ENCODE peak calls at places on chromosomes 4 and X, in nine cellular contexts. X, K, Q, P, L, U, H, T and G are unnamed samples.

GRCh38 chr4:78647272-78647671 is 95.7 kb downstream of the ANXA3 start:
- DNase-seq in T (no peak), K (no peak), H (no peak), U (no peak), P (no peak), Q (no peak), L (no peak), X (no peak), G (no peak)

GRCh38 chrX:47629419-47630210 is at the start of gene CFP:
- DNase-seq in T (no peak), U (no peak), K (no peak), L (no peak), H (no peak), Q (peak; percentile 65), P (peak; percentile 54), X (no peak), G (no peak)

GRCh38 chrX:40340116-40340515 is 240.7 kb upstream of the ATP6AP2 start:
- DNase-seq in L (no peak), K (no peak), P (no peak), U (no peak), Q (no peak), T (no peak), X (no peak), H (no peak), G (no peak)

GRCh38 chr4:155377281-155377680 is 516 bp upstream of the MAP9 start:
- DNase-seq in K (no peak), P (no peak), H (no peak), T (no peak), X (no peak), Q (no peak), U (peak; percentile 22), L (no peak), G (no peak)

GRCh38 chr4:73984736-73985527 is 3.1 kb downstream of the PPBP start:
- DNase-seq in P (no peak), T (no peak), L (no peak), X (no peak), Q (no peak), H (no peak), U (no peak), K (no peak), G (no peak)

GRCh38 chrX:141455103-141455502 is 129.4 kb downstream of the SPANXA1 start:
- DNase-seq in H (no peak), X (no peak), L (no peak), K (no peak), U (no peak), Q (no peak), T (no peak), P (no peak), G (no peak)

GRCh38 chr4:4430492-4431195 is 43.7 kb downstream of the NSG1 start:
- DNase-seq in U (peak; percentile 67), L (no peak), Q (peak; percentile 84), H (peak; percentile 77), T (no peak), P (peak; percentile 71), X (peak; percentile 44), K (no peak), G (no peak)

GRCh38 chr4:66577922-66578321 is 907.6 kb upstream of the EPHA5 start:
- DNase-seq in Q (no peak), L (no peak), K (no peak), X (no peak), U (no peak), T (no peak), P (no peak), H (no peak), G (no peak)

GRCh38 chr4:165133150-165133549 is 20.5 kb upstream of the TMEM192 start:
- DNase-seq in P (no peak), T (no peak), L (no peak), K (no peak), U (no peak), X (no peak), H (no peak), Q (no peak), G (no peak)

GRCh38 chr4:165136529-165136928 is 23.9 kb upstream of the TMEM192 start:
- DNase-seq in P (no peak), K (no peak), T (no peak), L (no peak), Q (no peak), U (no peak), X (no peak), H (no peak), G (no peak)

GRCh38 chr4:165137205-165137604 is 24.5 kb upstream of the TMEM192 start:
- DNase-seq in T (no peak), U (no peak), L (no peak), X (no peak), Q (no peak), H (no peak), K (no peak), P (no peak), G (no peak)

DNA sequence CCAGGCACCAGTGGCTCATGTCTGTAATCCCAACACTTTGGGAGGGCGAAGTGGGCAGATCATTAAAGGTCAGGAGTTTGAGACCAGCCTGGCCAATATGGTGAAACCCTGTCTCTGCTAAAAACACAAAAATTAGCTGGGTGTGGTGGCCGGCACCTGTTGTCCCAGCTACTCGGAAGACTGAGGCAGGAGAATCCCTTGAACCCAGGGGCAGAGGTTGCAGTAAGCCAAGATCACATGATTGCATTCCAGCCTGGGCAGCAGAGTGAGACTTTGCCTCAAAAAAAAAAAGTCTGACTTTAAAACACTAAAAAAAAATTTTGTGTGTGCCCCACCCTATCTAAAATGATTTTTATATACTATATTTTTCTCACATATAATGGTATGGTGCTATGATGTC is 26.2 kb upstream of the TMEM192 start:
- DNase-seq in K (no peak), H (no peak), T (no peak), U (no peak), P (no peak), Q (no peak), L (no peak), X (no peak), G (no peak)
- H3K4me3 ChIP-seq in K (no peak overlapping the region), H (no peak overlapping the region), T (no peak overlapping the region), U (no peak overlapping the region), P (no peak overlapping the region), Q (no peak overlapping the region), L (no peak overlapping the region), X (no peak overlapping the region), G (no peak overlapping the region)

DNA sequence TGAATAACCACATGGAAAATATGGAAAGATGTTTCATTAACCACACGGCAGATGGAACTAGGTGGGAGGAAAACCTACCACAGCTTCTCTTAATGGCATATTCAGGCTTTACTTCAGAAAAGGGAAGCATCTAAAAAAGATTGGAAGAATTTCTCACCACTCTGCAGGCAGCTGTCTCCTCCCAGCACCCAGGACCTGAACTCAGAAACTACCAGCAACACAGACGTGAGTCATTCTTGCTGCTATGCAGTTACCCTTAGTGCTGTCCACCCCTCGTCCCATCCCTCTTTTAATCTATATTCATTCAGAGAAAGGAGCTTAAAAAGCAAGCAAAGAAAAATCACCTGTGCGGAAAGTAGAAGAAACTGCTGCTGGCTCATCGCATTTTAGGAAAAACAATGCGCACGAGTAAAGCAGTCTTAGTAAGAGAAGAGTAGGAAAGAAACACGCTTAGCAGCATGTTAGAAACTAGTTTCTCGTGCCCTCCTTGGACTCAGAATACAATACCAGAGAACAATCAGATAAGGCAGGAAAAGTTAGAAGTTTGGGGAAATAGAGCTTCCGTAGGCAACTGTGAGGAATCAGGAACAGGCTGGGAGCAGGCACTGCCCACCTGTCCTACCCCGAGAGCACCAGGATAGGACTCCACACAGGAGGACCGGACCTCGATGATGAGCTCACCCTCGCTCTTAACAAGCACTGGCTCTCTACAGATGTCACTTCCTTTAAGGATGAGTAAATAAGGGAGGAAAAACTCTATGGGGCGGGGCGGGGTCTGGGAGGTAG is 48.1 kb upstream of the ENPP6 start:
- DNase-seq in L (no peak), K (peak; percentile 76), U (peak; percentile 11), X (no peak), H (no peak), P (peak; percentile 45), T (no peak), Q (peak; percentile 76), G (no peak)
- H3K4me3 ChIP-seq in L (no peak overlapping the region), K (no peak overlapping the region), U (no peak overlapping the region), X (no peak overlapping the region), H (no peak overlapping the region), P (no peak overlapping the region), T (no peak overlapping the region), Q (no peak overlapping the region), G (peak overlapping the region; percentile 17)

DNA sequence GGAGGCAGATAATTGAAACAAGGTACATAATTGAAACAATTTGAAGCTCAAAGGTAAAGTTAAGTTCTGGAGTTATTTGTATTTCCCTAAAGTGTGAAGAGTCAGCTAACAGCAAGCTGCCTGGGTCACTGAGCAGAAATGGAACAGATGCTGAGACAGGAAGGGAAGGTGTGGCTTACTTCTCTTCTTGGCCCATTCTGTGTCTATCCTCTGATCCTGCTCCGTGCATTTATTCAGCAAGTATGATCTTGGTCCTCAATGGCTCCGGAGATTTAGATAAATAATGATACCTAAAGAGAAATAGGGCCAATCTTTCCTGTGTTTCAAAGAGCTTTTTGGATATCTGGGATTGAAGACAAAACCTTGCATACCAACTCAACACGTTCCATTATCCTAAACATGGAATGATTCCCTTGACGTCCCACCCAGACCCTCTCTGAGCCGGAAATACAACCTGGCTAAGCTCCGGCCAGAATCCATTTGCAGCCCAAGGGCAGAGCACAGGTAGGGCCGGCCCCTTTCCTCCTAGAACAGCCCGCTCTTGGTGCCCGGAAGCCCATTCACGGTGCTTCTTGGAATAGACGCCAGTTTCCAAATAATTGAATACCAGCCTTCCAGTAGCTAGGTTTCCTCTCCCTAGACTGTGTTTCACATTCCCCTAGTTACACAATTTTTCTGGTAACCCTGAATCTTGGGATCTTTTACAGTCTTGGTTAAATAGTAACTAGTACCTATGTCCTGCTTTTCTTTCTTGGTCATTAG is 210.9 kb downstream of the NWD2 start:
- DNase-seq in X (no peak), U (no peak), H (no peak), K (no peak), L (no peak), Q (no peak), P (no peak), T (no peak), G (peak; percentile 56)
- H3K4me3 ChIP-seq in X (no peak overlapping the region), U (no peak overlapping the region), H (no peak overlapping the region), K (no peak overlapping the region), L (no peak overlapping the region), Q (no peak overlapping the region), P (no peak overlapping the region), T (no peak overlapping the region), G (peak overlapping the region; percentile 58)

GRCh38 chrX:68683580-68683979 is 36.1 kb downstream of the STARD8 start:
- DNase-seq in L (no peak), K (no peak), T (no peak), Q (no peak), X (no peak), H (no peak), U (no peak), P (no peak), G (no peak)

GRCh38 chrX:68684919-68685304 is 37.4 kb downstream of the STARD8 start:
- DNase-seq in X (no peak), L (no peak), U (no peak), K (no peak), T (no peak), P (no peak), Q (no peak), H (no peak), G (no peak)

GRCh38 chrX:68684291-68684918 is 36.9 kb downstream of the STARD8 start:
- DNase-seq in X (no peak), L (no peak), P (no peak), U (no peak), H (no peak), K (no peak), T (no peak), Q (peak; percentile 56), G (peak; percentile 67)

GRCh38 chrX:68686684-68687045 is 39.2 kb downstream of the STARD8 start:
- DNase-seq in P (no peak), Q (peak; percentile 44), X (no peak), L (no peak), T (peak; percentile 35), H (no peak), K (no peak), U (no peak), G (peak; percentile 53)

DNA sequence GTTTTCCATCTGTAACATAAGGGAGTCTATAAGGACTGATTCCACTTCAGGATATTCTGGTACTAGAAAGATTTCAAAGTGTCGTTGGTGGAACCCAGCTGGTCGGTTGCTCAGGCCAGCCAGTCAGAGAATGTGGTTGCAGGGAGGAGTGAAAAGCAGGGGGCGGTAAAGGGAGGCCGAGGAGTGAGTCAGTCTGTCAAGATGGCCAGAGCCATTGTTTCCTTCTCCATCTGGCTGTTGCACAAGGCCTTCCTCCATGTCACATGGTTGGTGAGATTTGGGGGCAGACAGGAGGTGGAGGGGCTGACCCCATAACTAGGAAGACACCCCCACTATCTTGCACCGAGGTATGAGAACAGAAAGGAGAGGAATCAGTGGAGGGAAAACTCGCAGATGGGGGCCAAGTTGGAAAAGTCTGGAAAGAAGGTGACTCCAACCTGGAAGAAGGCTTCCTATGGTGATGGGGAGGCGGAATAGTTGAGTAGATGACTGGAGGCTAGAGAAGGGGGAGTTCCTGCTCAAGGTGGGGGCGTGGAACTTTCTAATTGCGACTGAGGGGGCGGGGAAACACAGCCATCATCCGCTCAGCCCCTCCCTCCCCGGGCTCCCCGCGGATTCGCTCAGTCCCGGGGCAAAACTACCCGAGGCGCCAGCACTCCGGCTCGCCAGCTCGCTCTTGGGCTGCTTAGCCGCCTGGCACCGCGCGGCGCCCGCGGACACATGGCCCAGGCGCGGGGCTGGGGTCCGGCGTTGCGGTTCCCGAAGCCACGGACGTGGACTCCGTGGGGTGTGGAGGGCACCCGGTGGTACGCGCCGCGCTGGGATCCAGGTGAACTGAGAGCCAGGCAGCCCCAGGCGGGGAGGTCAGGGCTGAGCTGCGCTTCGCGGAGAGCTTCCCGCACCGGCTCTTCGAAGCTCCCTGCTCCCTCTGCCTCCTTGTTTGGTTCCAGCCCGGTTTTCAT is 38.5 kb downstream of the STARD8 start:
- DNase-seq in T (no peak), K (no peak), L (no peak), H (peak; percentile 49), U (no peak), X (no peak), P (no peak), Q (peak; percentile 89), G (peak; percentile 58)
- H3K4me3 ChIP-seq in T (peak overlapping the region; percentile 24), K (no peak overlapping the region), L (peak overlapping the region; percentile 67), H (no peak overlapping the region), U (peak overlapping the region; percentile 51), X (peak overlapping the region; percentile 31), P (no peak overlapping the region), Q (no peak overlapping the region), G (peak overlapping the region; percentile 53)